ENCODE peak calls at places on chromosomes 4 and X, in four cellular contexts. U is choroid plexus epithelial cell, V is type B pancreatic cell, R is A549. G is an unnamed sample.

GRCh38 chrX:112368371-112368770 is 285.8 kb upstream of the TRPC5 start:
- DNase-seq in R (no peak), V (no peak), U (no peak), G (no peak)

GRCh38 chr4:105709081-105709450 is 482 bp downstream of the GSTCD start:
- DNase-seq in V (no peak), R (no peak), U (peak; percentile 9), G (no peak)

GRCh38 chr4:74105656-74106275 is 6.8 kb upstream of the CXCL2 start:
- DNase-seq in V (no peak), U (peak; percentile 34), R (no peak), G (no peak)

GRCh38 chr4:152115794-152116193 is 355.0 kb upstream of the GATB start:
- DNase-seq in R (no peak), V (no peak), U (no peak), G (no peak)

GRCh38 chr4:55348436-55348835 is 2.4 kb downstream of the SRD5A3 start:
- DNase-seq in R (no peak), U (no peak), V (no peak), G (no peak)

GRCh38 chr4:177404342-177404741 is 37.9 kb downstream of the AGA start:
- DNase-seq in V (no peak), R (no peak), U (no peak), G (no peak)

GRCh38 chr4:139279723-139280620 is at the start of gene MGARP:
- DNase-seq in R (peak; percentile 10), U (peak; percentile 28), V (no peak), G (no peak)

GRCh38 chrX:85244411-85245210 is 820 bp downstream of the ZNF711 start:
- DNase-seq in U (peak; percentile 39), R (peak; percentile 18), V (no peak), G (no peak)

GRCh38 chrX:16119353-16120220 is 3.8 kb upstream of the GRPR start:
- DNase-seq in R (peak; percentile 4), V (no peak), U (no peak), G (no peak)

GRCh38 chr4:66613591-66613990 is 931.7 kb downstream of the CENPC start:
- DNase-seq in R (no peak), U (no peak), V (no peak), G (no peak)

GRCh38 chr4:124428648-124429047 is 283.9 kb downstream of the ANKRD50 start:
- DNase-seq in R (no peak), U (no peak), V (no peak), G (no peak)